ENCODE peak calls at places on chromosomes 2 and 18, in nine cellular contexts. W, G, B, K, X, Z, C, E and H are unnamed samples.

GRCh38 chr2:30807249-30807648 is at the start of gene CAPN13:
- DNase-seq in W (no peak), G (no peak), B (no peak), K (no peak), X (no peak), Z (peak; percentile 21), C (no peak), E (no peak), H (no peak)

GRCh38 chr2:46909771-46910419 is 5.7 kb downstream of the MCFD2 start:
- DNase-seq in W (no peak), G (no peak), B (no peak), K (peak; percentile 85), X (no peak), Z (no peak), C (peak; percentile 71), E (no peak), H (peak; percentile 92)

GRCh38 chr2:236489895-236490404 is 79.7 kb upstream of the ACKR3 start:
- DNase-seq in W (no peak), G (no peak), B (no peak), K (no peak), X (no peak), Z (no peak), C (no peak), E (no peak), H (no peak)

GRCh38 chr2:2222931-2223330 is 108.1 kb downstream of the MYT1L start:
- DNase-seq in W (no peak), G (no peak), B (no peak), K (no peak), X (no peak), Z (no peak), C (no peak), E (no peak), H (peak; percentile 34)

GRCh38 chr2:36792947-36793346 is 96.4 kb downstream of the VIT start:
- DNase-seq in W (no peak), G (no peak), B (no peak), K (no peak), X (no peak), Z (no peak), C (no peak), E (no peak), H (no peak)

GRCh38 chr18:46424898-46425297 is 232.1 kb downstream of the LOXHD1 start:
- DNase-seq in W (no peak), G (no peak), B (no peak), K (no peak), X (no peak), Z (no peak), C (no peak), E (peak; percentile 13), H (no peak)

GRCh38 chr18:21450913-21451312 is 149.6 kb downstream of the ESCO1 start:
- DNase-seq in W (no peak), G (no peak), B (no peak), K (no peak), X (no peak), Z (no peak), C (no peak), E (peak; percentile 10), H (peak; percentile 80)

GRCh38 chr2:201904529-201905420 is 98.4 kb downstream of the CDK15 start:
- DNase-seq in W (no peak), G (no peak), B (no peak), K (no peak), X (no peak), Z (no peak), C (no peak), E (no peak), H (no peak)

GRCh38 chr18:66124394-66124793 is 373.6 kb downstream of the CDH7 start:
- DNase-seq in W (no peak), G (no peak), B (no peak), K (peak; percentile 1), X (no peak), Z (no peak), C (no peak), E (no peak), H (no peak)

GRCh38 chr18:58263055-58263732 is 219.2 kb downstream of the NEDD4L start:
- DNase-seq in W (no peak), G (no peak), B (no peak), K (peak; percentile 37), X (no peak), Z (no peak), C (no peak), E (peak; percentile 58), H (peak; percentile 51)

GRCh38 chr18:50558157-50558556 is 1.7 kb upstream of the MAPK4 start:
- DNase-seq in W (no peak), G (no peak), B (no peak), K (no peak), X (no peak), Z (no peak), C (no peak), E (no peak), H (no peak)

GRCh38 chr2:147320148-147320547 is 524.7 kb upstream of the ACVR2A start:
- DNase-seq in W (no peak), G (no peak), B (no peak), K (no peak), X (no peak), Z (no peak), C (no peak), E (no peak), H (no peak)

GRCh38 chr18:42401131-42401673 is 446.2 kb downstream of the PIK3C3 start:
- DNase-seq in W (no peak), G (no peak), B (no peak), K (no peak), X (no peak), Z (no peak), C (no peak), E (no peak), H (no peak)

GRCh38 chr2:28624798-28625701 is 126.6 kb upstream of the PPP1CB start:
- DNase-seq in W (no peak), G (peak; percentile 82), B (peak; percentile 47), K (no peak), X (peak; percentile 67), Z (no peak), C (peak; percentile 85), E (no peak), H (peak; percentile 58)

GRCh38 chr18:9482790-9483189 is 7.5 kb downstream of the RALBP1 start:
- DNase-seq in W (no peak), G (no peak), B (no peak), K (no peak), X (no peak), Z (no peak), C (no peak), E (no peak), H (no peak)

GRCh38 chr2:161651547-161651946 is 27.3 kb downstream of the SLC4A10 start:
- DNase-seq in W (no peak), G (no peak), B (no peak), K (no peak), X (no peak), Z (no peak), C (no peak), E (no peak), H (no peak)

GRCh38 chr2:219045937-219046550 is 4.7 kb upstream of the CFAP65 start:
- DNase-seq in W (no peak), G (no peak), B (no peak), K (no peak), X (no peak), Z (peak; percentile 71), C (no peak), E (peak; percentile 56), H (peak; percentile 20)

GRCh38 chr2:56227811-56228210 is 44.0 kb downstream of the CCDC85A start:
- DNase-seq in W (no peak), G (no peak), B (no peak), K (no peak), X (no peak), Z (no peak), C (no peak), E (no peak), H (no peak)

GRCh38 chr2:157777425-157777824 is 98.7 kb downstream of the ACVR1 start:
- DNase-seq in W (no peak), G (no peak), B (peak; percentile 49), K (peak; percentile 56), X (peak; percentile 37), Z (no peak), C (no peak), E (peak; percentile 33), H (no peak)

GRCh38 chr2:6506311-6507258 is 359.1 kb downstream of the CMPK2 start:
- DNase-seq in W (no peak), G (no peak), B (no peak), K (no peak), X (no peak), Z (no peak), C (no peak), E (peak; percentile 25), H (peak; percentile 95)

GRCh38 chr2:215612770-215613169 is 176.9 kb upstream of the FN1 start:
- DNase-seq in W (no peak), G (no peak), B (no peak), K (peak; percentile 22), X (no peak), Z (no peak), C (no peak), E (no peak), H (peak; percentile 87)

GRCh38 chr18:32980896-32981295 is 208.1 kb upstream of the KLHL14 start:
- DNase-seq in W (no peak), G (no peak), B (no peak), K (no peak), X (no peak), Z (no peak), C (no peak), E (no peak), H (peak; percentile 32)

GRCh38 chr2:79971807-79972206 is 332.7 kb downstream of the LRRTM1 start:
- DNase-seq in W (no peak), G (no peak), B (no peak), K (no peak), X (no peak), Z (no peak), C (no peak), E (no peak), H (no peak)

GRCh38 chr2:241153616-241154015 is 3.3 kb downstream of the PPP1R7 start:
- DNase-seq in W (no peak), G (no peak), B (no peak), K (no peak), X (no peak), Z (no peak), C (no peak), E (no peak), H (peak; percentile 36)